ENCODE peak calls at places on chromosomes 11 and 22, in eight cellular contexts. J is activated CD4-positive, alpha-beta T cell treated with anti-CD3 and anti-CD28 coated beads, Interleukin-2, amount 50 U/mL, for 48 hours; O is upper lobe of right lung; U is MM.1S; R is endothelial cell; Y is stimulated activated CD8-positive, alpha-beta memory T cell treated with anti-CD3 and anti-CD28 coated beads, Interleukin-15, amount 100 ng/mL, for 1 hour; P is neuronal stem cell; L is activated CD4-positive, CD25-positive, alpha-beta regulatory T cell. F is an unnamed sample.
A peak's percentile ranks its signal among the peaks of the same experiment; 100 is the strongest.

GRCh38 chr11:9858822-9859221 is 194.9 kb downstream of the SWAP70 start:
- DNase-seq in J (no peak), O (no peak), U (peak; percentile 27), R (peak; percentile 15), Y (no peak), P (no peak), L (no peak), F (no peak)

GRCh38 chr11:128407962-128408361 is 179.4 kb downstream of the ETS1 start:
- DNase-seq in J (no peak), O (no peak), U (peak; percentile 63), R (no peak), Y (no peak), P (no peak), L (no peak), F (no peak)

GRCh38 chr11:44960200-44960845 is 9.6 kb upstream of the TP53I11 start:
- DNase-seq in J (no peak), O (no peak), U (no peak), R (no peak), Y (no peak), P (no peak), L (no peak), F (no peak)

GRCh38 chr22:19844423-19845368 is 10.0 kb downstream of the GNB1L start:
- DNase-seq in J (no peak), O (peak; percentile 82), U (no peak), R (no peak), Y (no peak), P (no peak), L (no peak), F (no peak)

GRCh38 chr11:44611687-44612437 is 46.4 kb downstream of the CD82 start:
- DNase-seq in J (peak; percentile 68), O (no peak), U (no peak), R (no peak), Y (peak; percentile 35), P (no peak), L (no peak), F (no peak)

GRCh38 chr11:44090539-44090938 is 4.9 kb upstream of the EXT2 start:
- DNase-seq in J (no peak), O (no peak), U (no peak), R (no peak), Y (no peak), P (no peak), L (no peak), F (no peak)

GRCh38 chr11:34454308-34455032 is 15.7 kb downstream of the CAT start:
- DNase-seq in J (no peak), O (no peak), U (no peak), R (no peak), Y (no peak), P (no peak), L (no peak), F (no peak)

GRCh38 chr11:61181489-61181888 is 20.3 kb upstream of the VPS37C start:
- DNase-seq in J (no peak), O (peak; percentile 3), U (no peak), R (no peak), Y (no peak), P (no peak), L (no peak), F (no peak)

GRCh38 chr22:47552541-47553205 is 790.2 kb downstream of the TBC1D22A start:
- DNase-seq in J (no peak), O (no peak), U (no peak), R (no peak), Y (no peak), P (no peak), L (no peak), F (no peak)

GRCh38 chr11:120857508-120857907 is 166.4 kb upstream of the TBCEL start:
- DNase-seq in J (no peak), O (no peak), U (no peak), R (no peak), Y (no peak), P (no peak), L (no peak), F (no peak)

GRCh38 chr11:75577198-75577597 is 15.1 kb downstream of the SERPINH1 start:
- DNase-seq in J (peak; percentile 69), O (peak; percentile 75), U (peak; percentile 12), R (peak; percentile 50), Y (peak; percentile 51), P (no peak), L (peak; percentile 18), F (no peak)

GRCh38 chr11:76616676-76617552 is 53.6 kb downstream of the LRRC32 start:
- DNase-seq in J (no peak), O (no peak), U (no peak), R (no peak), Y (no peak), P (no peak), L (no peak), F (no peak)

GRCh38 chr11:70297341-70297740 is 26.9 kb downstream of the PPFIA1 start:
- DNase-seq in J (no peak), O (no peak), U (no peak), R (no peak), Y (no peak), P (no peak), L (no peak), F (no peak)

GRCh38 chr11:129861702-129862107 is 33.7 kb downstream of the NFRKB start:
- DNase-seq in J (no peak), O (peak; percentile 80), U (no peak), R (no peak), Y (no peak), P (peak; percentile 66), L (no peak), F (no peak)

GRCh38 chr11:19829109-19829790 is 116.6 kb downstream of the NAV2 start:
- DNase-seq in J (no peak), O (no peak), U (no peak), R (no peak), Y (no peak), P (no peak), L (no peak), F (no peak)

GRCh38 chr22:38700271-38700788 is 413 bp downstream of the JOSD1 start:
- DNase-seq in J (peak; percentile 57), O (peak; percentile 91), U (no peak), R (peak; percentile 68), Y (no peak), P (no peak), L (no peak), F (peak; percentile 92)

GRCh38 chr11:125110506-125110905 is 920 bp downstream of the TMEM218 start:
- DNase-seq in J (no peak), O (no peak), U (no peak), R (no peak), Y (no peak), P (no peak), L (no peak), F (no peak)

GRCh38 chr22:31730344-31730711 is 19.6 kb downstream of the PRR14L start:
- DNase-seq in J (no peak), O (no peak), U (no peak), R (no peak), Y (no peak), P (no peak), L (no peak), F (no peak)

GRCh38 chr11:2943711-2944118 is 14.5 kb upstream of the PHLDA2 start:
- DNase-seq in J (no peak), O (peak; percentile 81), U (no peak), R (no peak), Y (no peak), P (no peak), L (no peak), F (no peak)

GRCh38 chr11:67506426-67507032 is 1.4 kb upstream of the PITPNM1 start:
- DNase-seq in J (no peak), O (no peak), U (no peak), R (no peak), Y (no peak), P (no peak), L (no peak), F (no peak)

GRCh38 chr11:75371930-75372876 is 20.7 kb upstream of the ARRB1 start:
- DNase-seq in J (no peak), O (no peak), U (no peak), R (no peak), Y (no peak), P (no peak), L (no peak), F (no peak)

GRCh38 chr11:8223513-8223899 is 40.2 kb downstream of the LMO1 start:
- DNase-seq in J (no peak), O (peak; percentile 30), U (no peak), R (no peak), Y (no peak), P (no peak), L (no peak), F (no peak)

GRCh38 chr11:17595526-17596309 is 48.7 kb downstream of the OTOG start:
- DNase-seq in J (no peak), O (no peak), U (no peak), R (peak; percentile 0), Y (no peak), P (no peak), L (no peak), F (no peak)

GRCh38 chr11:120141144-120142071 is 3.5 kb upstream of the TRIM29 start:
- DNase-seq in J (no peak), O (no peak), U (no peak), R (no peak), Y (no peak), P (no peak), L (no peak), F (peak; percentile 89)

GRCh38 chr11:124240621-124241397 is at the start of gene OR8G1:
- DNase-seq in J (no peak), O (no peak), U (no peak), R (no peak), Y (no peak), P (no peak), L (no peak), F (no peak)

GRCh38 chr11:94574193-94574961 is 7.2 kb downstream of the PIWIL4 start:
- DNase-seq in J (no peak), O (no peak), U (no peak), R (no peak), Y (no peak), P (no peak), L (no peak), F (no peak)

GRCh38 chr11:94058630-94059029 is 37.5 kb downstream of the HEPHL1 start:
- DNase-seq in J (no peak), O (no peak), U (no peak), R (no peak), Y (no peak), P (no peak), L (no peak), F (no peak)

GRCh38 chr11:1679881-1680280 is 17.1 kb upstream of the KRTAP5-6 start:
- DNase-seq in J (no peak), O (no peak), U (no peak), R (no peak), Y (no peak), P (no peak), L (no peak), F (no peak)

GRCh38 chr22:22576244-22576988 is 17.4 kb upstream of the PRAME start:
- DNase-seq in J (peak; percentile 47), O (peak; percentile 74), U (peak; percentile 48), R (peak; percentile 84), Y (no peak), P (peak; percentile 43), L (peak; percentile 9), F (no peak)

GRCh38 chr11:116703421-116703820 is 69.4 kb downstream of the BUD13 start:
- DNase-seq in J (no peak), O (peak; percentile 57), U (no peak), R (no peak), Y (no peak), P (peak; percentile 63), L (no peak), F (no peak)

GRCh38 chr11:65891180-65892136 is 985 bp downstream of the CCDC85B start:
- DNase-seq in J (peak; percentile 52), O (no peak), U (no peak), R (peak; percentile 78), Y (no peak), P (no peak), L (no peak), F (no peak)

GRCh38 chr11:124170801-124171586 is 12.2 kb upstream of the OR10D3 start:
- DNase-seq in J (no peak), O (no peak), U (no peak), R (peak; percentile 9), Y (no peak), P (no peak), L (no peak), F (no peak)

F was measured in esophagus muscularis mucosa.